ENCODE peak calls at places on chromosomes 5 and 9, in five cellular contexts. One of them, this sample, is unnamed. For H3K4me1, the result is how much of the 10 kb centered on the place peaks cover.

GRCh38 chr9:112532427-112532826 is 45.8 kb downstream of the KIAA1958 start:
- DNase-seq in hepatocyte: no peak
- DNase-seq in tibial nerve: peak
- DNase-seq in breast epithelium: no peak
- DNase-seq in iPS DF 6.9: no peak
- DNase-seq in this sample: no peak

GRCh38 chr5:40378431-40379175 is 301.1 kb upstream of the PTGER4 start:
- DNase-seq in hepatocyte: no peak
- DNase-seq in tibial nerve: no peak
- DNase-seq in breast epithelium: no peak
- DNase-seq in iPS DF 6.9: no peak
- DNase-seq in this sample: no peak

GRCh38 chr5:139687656-139688055 is 39.5 kb downstream of the CXXC5 start:
- DNase-seq in hepatocyte: no peak
- DNase-seq in tibial nerve: no peak
- DNase-seq in breast epithelium: no peak
- DNase-seq in iPS DF 6.9: no peak
- DNase-seq in this sample: no peak

GRCh38 chr5:75023368-75024159 is 28.8 kb downstream of the GCNT4 start:
- DNase-seq in hepatocyte: no peak
- DNase-seq in tibial nerve: no peak
- DNase-seq in breast epithelium: no peak
- DNase-seq in iPS DF 6.9: no peak
- DNase-seq in this sample: no peak

GRCh38 chr5:124457901-124458300 is 288.5 kb downstream of the ZNF608 start:
- DNase-seq in hepatocyte: no peak
- DNase-seq in tibial nerve: no peak
- DNase-seq in breast epithelium: no peak
- DNase-seq in iPS DF 6.9: no peak
- DNase-seq in this sample: no peak

GRCh38 chr5:127517480-127518318 is at the start of gene PRRC1:
- DNase-seq in hepatocyte: peak
- DNase-seq in tibial nerve: peak
- DNase-seq in breast epithelium: peak
- DNase-seq in iPS DF 6.9: no peak
- DNase-seq in this sample: peak

GRCh38 chr5:58094031-58094430 is 365.9 kb downstream of the PLK2 start:
- DNase-seq in hepatocyte: no peak
- DNase-seq in tibial nerve: no peak
- DNase-seq in breast epithelium: no peak
- DNase-seq in iPS DF 6.9: no peak
- DNase-seq in this sample: peak

GRCh38 chr5:61308699-61309098 is 23.4 kb upstream of the ZSWIM6 start:
- DNase-seq in hepatocyte: no peak
- DNase-seq in tibial nerve: no peak
- DNase-seq in breast epithelium: no peak
- DNase-seq in iPS DF 6.9: no peak
- DNase-seq in this sample: no peak

DNA sequence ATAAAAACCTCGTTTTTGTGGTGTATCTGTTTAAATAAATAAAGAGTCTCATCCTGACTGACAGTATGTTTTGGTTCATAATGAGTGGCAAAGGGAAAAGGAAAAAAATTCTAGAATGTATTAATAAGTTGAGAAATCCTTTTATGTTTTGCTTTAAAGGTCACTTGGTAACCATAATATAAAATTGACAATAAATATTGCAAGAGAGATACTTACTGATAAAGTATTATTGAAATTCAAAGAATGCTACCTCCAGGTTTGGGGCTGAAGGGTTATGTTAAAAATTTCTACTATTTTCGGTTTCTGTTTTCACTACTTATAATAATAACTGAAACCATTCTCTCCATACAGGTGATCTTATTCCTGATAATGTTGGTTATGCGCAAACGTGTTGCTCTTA is 85.4 kb upstream of the FSD1L start:
- DNase-seq in hepatocyte: no peak
- DNase-seq in tibial nerve: no peak
- DNase-seq in breast epithelium: no peak
- DNase-seq in iPS DF 6.9: no peak
- DNase-seq in this sample: no peak
- H3K4me3 ChIP-seq in hepatocyte: no peak
- H3K4me3 ChIP-seq in tibial nerve: no peak
- H3K4me3 ChIP-seq in breast epithelium: no peak
- H3K4me3 ChIP-seq in iPS DF 6.9: no peak
- H3K4me3 ChIP-seq in this sample: no peak

GRCh38 chr5:95821110-95822021 is 1.2 kb downstream of the GLRX start:
- DNase-seq in hepatocyte: no peak
- DNase-seq in tibial nerve: no peak
- DNase-seq in breast epithelium: no peak
- DNase-seq in iPS DF 6.9: no peak
- DNase-seq in this sample: no peak

GRCh38 chr5:95816341-95816740 is 6.2 kb downstream of the GLRX start:
- DNase-seq in hepatocyte: no peak
- DNase-seq in tibial nerve: no peak
- DNase-seq in breast epithelium: no peak
- DNase-seq in iPS DF 6.9: no peak
- DNase-seq in this sample: no peak

GRCh38 chr5:95817430-95817829 is 5.1 kb downstream of the GLRX start:
- DNase-seq in hepatocyte: no peak
- DNase-seq in tibial nerve: no peak
- DNase-seq in breast epithelium: no peak
- DNase-seq in iPS DF 6.9: no peak
- DNase-seq in this sample: no peak

GRCh38 chr5:95816803-95817202 is 5.7 kb downstream of the GLRX start:
- DNase-seq in hepatocyte: no peak
- DNase-seq in tibial nerve: no peak
- DNase-seq in breast epithelium: no peak
- DNase-seq in iPS DF 6.9: no peak
- DNase-seq in this sample: no peak

GRCh38 chr5:95818181-95819147 is 4.1 kb downstream of the GLRX start:
- DNase-seq in hepatocyte: no peak
- DNase-seq in tibial nerve: no peak
- DNase-seq in breast epithelium: no peak
- DNase-seq in iPS DF 6.9: no peak
- DNase-seq in this sample: peak
- H3K4me1 ChIP-seq in hepatocyte: under half
- H3K4me1 ChIP-seq in tibial nerve: under half
- H3K4me1 ChIP-seq in breast epithelium: under half
- H3K4me1 ChIP-seq in iPS DF 6.9: under half
- H3K4me1 ChIP-seq in this sample: half or more

GRCh38 chr5:5026407-5026780 is 113.7 kb upstream of the ADAMTS16 start:
- DNase-seq in hepatocyte: no peak
- DNase-seq in tibial nerve: no peak
- DNase-seq in breast epithelium: no peak
- DNase-seq in iPS DF 6.9: no peak
- DNase-seq in this sample: no peak

GRCh38 chr5:5025098-5025773 is 114.9 kb upstream of the ADAMTS16 start:
- DNase-seq in hepatocyte: no peak
- DNase-seq in tibial nerve: no peak
- DNase-seq in breast epithelium: no peak
- DNase-seq in iPS DF 6.9: no peak
- DNase-seq in this sample: no peak

GRCh38 chr5:5031665-5032064 is 108.5 kb upstream of the ADAMTS16 start:
- DNase-seq in hepatocyte: no peak
- DNase-seq in tibial nerve: no peak
- DNase-seq in breast epithelium: no peak
- DNase-seq in iPS DF 6.9: no peak
- DNase-seq in this sample: no peak

GRCh38 chr5:5021436-5021835 is 118.7 kb upstream of the ADAMTS16 start:
- DNase-seq in hepatocyte: no peak
- DNase-seq in tibial nerve: no peak
- DNase-seq in breast epithelium: no peak
- DNase-seq in iPS DF 6.9: no peak
- DNase-seq in this sample: no peak

GRCh38 chr5:5025774-5026406 is 114.2 kb upstream of the ADAMTS16 start:
- DNase-seq in hepatocyte: no peak
- DNase-seq in tibial nerve: no peak
- DNase-seq in breast epithelium: no peak
- DNase-seq in iPS DF 6.9: no peak
- DNase-seq in this sample: no peak
- H3K4me3 ChIP-seq in hepatocyte: no peak
- H3K4me3 ChIP-seq in tibial nerve: no peak
- H3K4me3 ChIP-seq in breast epithelium: no peak
- H3K4me3 ChIP-seq in iPS DF 6.9: no peak
- H3K4me3 ChIP-seq in this sample: no peak

GRCh38 chr5:76474377-76474776 is 71.3 kb downstream of the IQGAP2 start:
- DNase-seq in hepatocyte: no peak
- DNase-seq in tibial nerve: no peak
- DNase-seq in breast epithelium: no peak
- DNase-seq in iPS DF 6.9: no peak
- DNase-seq in this sample: no peak

GRCh38 chr5:76475358-76475757 is 72.3 kb downstream of the IQGAP2 start:
- DNase-seq in hepatocyte: no peak
- DNase-seq in tibial nerve: no peak
- DNase-seq in breast epithelium: no peak
- DNase-seq in iPS DF 6.9: no peak
- DNase-seq in this sample: no peak

GRCh38 chr5:76476639-76477038 is 73.6 kb downstream of the IQGAP2 start:
- DNase-seq in hepatocyte: no peak
- DNase-seq in tibial nerve: no peak
- DNase-seq in breast epithelium: no peak
- DNase-seq in iPS DF 6.9: no peak
- DNase-seq in this sample: no peak

GRCh38 chr5:76477061-76477460 is 74.0 kb downstream of the IQGAP2 start:
- DNase-seq in hepatocyte: no peak
- DNase-seq in tibial nerve: no peak
- DNase-seq in breast epithelium: no peak
- DNase-seq in iPS DF 6.9: no peak
- DNase-seq in this sample: no peak

GRCh38 chr5:76475936-76476335 is 72.9 kb downstream of the IQGAP2 start:
- DNase-seq in hepatocyte: peak
- DNase-seq in tibial nerve: no peak
- DNase-seq in breast epithelium: no peak
- DNase-seq in iPS DF 6.9: no peak
- DNase-seq in this sample: no peak
- H3K4me1 ChIP-seq in hepatocyte: under half
- H3K4me1 ChIP-seq in tibial nerve: under half
- H3K4me1 ChIP-seq in breast epithelium: under half
- H3K4me1 ChIP-seq in iPS DF 6.9: under half
- H3K4me1 ChIP-seq in this sample: under half

This sample was measured in left lung.